ENCODE peak calls at places on chromosome 11, in five cellular contexts. One of them, this sample, is unnamed.

GRCh38 chr11:66011239-66011784 is 496 bp upstream of the CST6 start:
- DNase-seq in GM12892: no peak
- DNase-seq in GM12878: no peak
- DNase-seq in H1: no peak
- DNase-seq in K562: no peak
- DNase-seq in this sample: no peak

GRCh38 chr11:12074529-12075195 is 35.7 kb upstream of the MICAL2 start:
- DNase-seq in GM12892: no peak
- DNase-seq in GM12878: no peak
- DNase-seq in H1: no peak
- DNase-seq in K562: no peak
- DNase-seq in this sample: no peak

GRCh38 chr11:41579546-41579945 is 120.1 kb upstream of the LRRC4C start:
- DNase-seq in GM12892: no peak
- DNase-seq in GM12878: no peak
- DNase-seq in H1: no peak
- DNase-seq in K562: no peak
- DNase-seq in this sample: no peak

GRCh38 chr11:11073996-11074395 is 216.1 kb upstream of the ZBED5 start:
- DNase-seq in GM12892: no peak
- DNase-seq in GM12878: no peak
- DNase-seq in H1: no peak
- DNase-seq in K562: no peak
- DNase-seq in this sample: no peak

GRCh38 chr11:64598106-64598796 is 7.2 kb downstream of the SLC22A12 start:
- DNase-seq in GM12892: no peak
- DNase-seq in GM12878: no peak
- DNase-seq in H1: no peak
- DNase-seq in K562: no peak
- DNase-seq in this sample: no peak

GRCh38 chr11:2305862-2306823 is 4.3 kb downstream of the TSPAN32 start:
- DNase-seq in GM12892: no peak
- DNase-seq in GM12878: no peak
- DNase-seq in H1: no peak
- DNase-seq in K562: no peak
- DNase-seq in this sample: no peak

GRCh38 chr11:93843906-93844305 is 6.5 kb downstream of the VSTM5 start:
- DNase-seq in GM12892: no peak
- DNase-seq in GM12878: no peak
- DNase-seq in H1: no peak
- DNase-seq in K562: no peak
- DNase-seq in this sample: no peak

GRCh38 chr11:106585061-106585460 is 433.2 kb downstream of the GUCY1A2 start:
- DNase-seq in GM12892: no peak
- DNase-seq in GM12878: no peak
- DNase-seq in H1: no peak
- DNase-seq in K562: no peak
- DNase-seq in this sample: no peak

GRCh38 chr11:64652586-64653387 is 61.8 kb downstream of the SLC22A12 start:
- DNase-seq in GM12892: peak; percentile 86
- DNase-seq in GM12878: no peak
- DNase-seq in H1: peak; percentile 99
- DNase-seq in K562: peak; percentile 88
- DNase-seq in this sample: peak; percentile 84

GRCh38 chr11:826836-827145 is 928 bp upstream of the CRACR2B start:
- DNase-seq in GM12892: no peak
- DNase-seq in GM12878: no peak
- DNase-seq in H1: no peak
- DNase-seq in K562: peak; percentile 46
- DNase-seq in this sample: no peak
- TF ChIP-seq POLR2A in GM12892: no peak
- TF ChIP-seq POLR2A in GM12878: no peak
- TF ChIP-seq POLR2A in H1: no peak
- TF ChIP-seq POLR2A in K562: no peak
- TF ChIP-seq POLR2A in this sample: no peak

GRCh38 chr11:34830035-34830434 is 86.1 kb downstream of the APIP start:
- DNase-seq in GM12892: no peak
- DNase-seq in GM12878: no peak
- DNase-seq in H1: no peak
- DNase-seq in K562: peak; percentile 44
- DNase-seq in this sample: no peak
- TF ChIP-seq TAF1 in GM12892: no peak
- TF ChIP-seq TAF1 in GM12878: no peak
- TF ChIP-seq TAF1 in H1: no peak
- TF ChIP-seq TAF1 in K562: no peak
- TF ChIP-seq TAF1 in this sample: no peak

DNA sequence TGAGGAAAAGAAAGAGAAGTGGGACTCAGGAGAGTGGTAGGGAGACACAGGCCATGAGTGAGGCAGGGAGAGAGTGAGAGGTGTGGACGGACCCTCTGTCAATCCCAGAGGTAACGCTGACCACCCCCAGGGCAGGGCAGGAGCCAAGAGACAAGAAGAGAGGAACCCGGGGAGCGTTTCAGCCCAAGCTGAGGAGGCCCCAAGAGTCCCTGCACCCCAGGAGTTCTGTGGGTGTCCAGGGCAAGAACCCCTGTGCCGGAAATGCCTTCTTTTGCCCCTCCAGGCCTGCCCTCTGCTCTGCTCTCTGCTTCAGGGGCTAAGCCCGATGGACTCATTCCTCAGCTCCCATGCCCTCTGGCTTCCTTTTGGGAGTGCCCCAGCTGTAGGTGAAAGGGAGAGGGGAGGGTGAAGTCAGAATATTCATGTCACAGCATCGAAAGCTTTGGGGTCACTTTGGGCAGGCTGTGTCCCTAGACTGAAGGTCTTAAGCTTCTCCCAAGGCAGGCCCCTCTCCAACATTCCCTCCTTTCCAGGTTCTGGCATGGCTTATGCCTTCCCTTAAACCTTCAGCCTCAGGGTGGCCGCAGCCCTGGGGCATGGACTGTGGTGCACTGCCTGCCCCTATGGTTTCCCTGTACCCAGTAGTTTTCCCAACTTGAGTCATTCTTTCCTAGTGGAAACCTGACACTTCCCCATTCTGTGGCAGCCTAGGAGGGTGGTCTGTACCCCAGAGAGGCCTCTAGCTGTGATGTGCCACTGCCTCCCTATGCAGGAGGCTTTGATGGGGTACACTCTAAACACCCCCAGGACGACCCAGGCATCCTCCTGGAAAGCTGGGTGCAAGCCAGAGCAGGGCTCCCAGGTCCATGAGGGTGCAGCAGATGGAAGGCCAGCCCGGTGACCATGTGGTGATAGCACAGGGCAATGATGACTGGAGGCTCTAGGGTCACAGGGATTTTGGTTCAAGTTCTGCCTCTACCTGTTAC is 27.1 kb downstream of the MYEOV start:
- DNase-seq in GM12892: no peak
- DNase-seq in GM12878: no peak
- DNase-seq in H1: no peak
- DNase-seq in K562: no peak
- DNase-seq in this sample: no peak
- TF ChIP-seq POLR2A in GM12892: no peak
- TF ChIP-seq POLR2A in GM12878: no peak
- TF ChIP-seq POLR2A in H1: no peak
- TF ChIP-seq POLR2A in K562: no peak
- TF ChIP-seq POLR2A in this sample: no peak

GRCh38 chr11:116855413-116855812 is 18.0 kb upstream of the APOA1 start:
- DNase-seq in GM12892: no peak
- DNase-seq in GM12878: no peak
- DNase-seq in H1: no peak
- DNase-seq in K562: no peak
- DNase-seq in this sample: no peak

GRCh38 chr11:116851631-116852030 is 14.2 kb upstream of the APOA1 start:
- DNase-seq in GM12892: no peak
- DNase-seq in GM12878: no peak
- DNase-seq in H1: no peak
- DNase-seq in K562: no peak
- DNase-seq in this sample: no peak

GRCh38 chr11:116856423-116856822 is 19.0 kb upstream of the APOA1 start:
- DNase-seq in GM12892: no peak
- DNase-seq in GM12878: no peak
- DNase-seq in H1: no peak
- DNase-seq in K562: no peak
- DNase-seq in this sample: no peak

GRCh38 chr11:116852261-116853125 is 15.1 kb upstream of the APOA1 start:
- DNase-seq in GM12892: no peak
- DNase-seq in GM12878: no peak
- DNase-seq in H1: no peak
- DNase-seq in K562: no peak
- DNase-seq in this sample: no peak

DNA sequence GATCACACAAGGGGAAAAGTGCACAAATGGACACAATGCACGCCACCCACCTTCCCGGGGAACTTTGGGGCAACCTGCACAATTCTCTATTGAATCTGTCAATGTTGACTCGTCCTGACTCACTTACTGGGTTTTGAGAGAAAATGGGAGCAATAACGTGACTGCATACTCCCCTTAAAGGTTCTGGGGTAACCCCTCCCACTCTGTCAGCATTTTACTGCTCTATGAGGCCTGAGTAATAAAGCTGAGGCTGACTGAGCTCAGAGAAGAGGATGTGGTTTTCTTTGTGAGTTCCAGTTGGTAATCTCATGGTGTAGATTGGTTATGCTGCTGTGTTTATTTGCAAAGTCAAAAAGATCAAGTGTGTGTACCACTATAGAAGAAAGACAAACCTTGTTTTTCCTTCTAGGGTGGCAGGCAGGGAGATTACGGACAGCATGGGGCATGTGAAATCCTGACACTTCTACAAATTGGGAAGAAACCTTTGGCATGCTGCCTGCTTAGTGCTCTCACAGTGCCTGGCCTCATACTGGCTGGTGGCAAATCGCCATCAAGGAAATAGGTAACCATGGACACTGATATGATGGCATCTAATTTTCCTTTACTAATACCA is 16.1 kb upstream of the APOA1 start:
- DNase-seq in GM12892: peak; percentile 58
- DNase-seq in GM12878: peak; percentile 90
- DNase-seq in H1: no peak
- DNase-seq in K562: no peak
- DNase-seq in this sample: peak; percentile 73
- TF ChIP-seq TAF1 in GM12892: no peak
- TF ChIP-seq TAF1 in GM12878: no peak
- TF ChIP-seq TAF1 in H1: no peak
- TF ChIP-seq TAF1 in K562: no peak
- TF ChIP-seq TAF1 in this sample: no peak

GRCh38 chr11:67631427-67631826 is 1.7 kb upstream of the NUDT8 start:
- DNase-seq in GM12892: peak; percentile 13
- DNase-seq in GM12878: no peak
- DNase-seq in H1: no peak
- DNase-seq in K562: no peak
- DNase-seq in this sample: no peak

GRCh38 chr11:67631853-67632174 is 2.1 kb upstream of the NUDT8 start:
- DNase-seq in GM12892: no peak
- DNase-seq in GM12878: no peak
- DNase-seq in H1: no peak
- DNase-seq in K562: no peak
- DNase-seq in this sample: no peak

GRCh38 chr11:67629386-67630229 is at the start of gene NUDT8:
- DNase-seq in GM12892: peak; percentile 88
- DNase-seq in GM12878: peak; percentile 51
- DNase-seq in H1: peak; percentile 97
- DNase-seq in K562: peak; percentile 81
- DNase-seq in this sample: peak; percentile 88

GRCh38 chr11:67630943-67631331 is 1.2 kb upstream of the NUDT8 start:
- DNase-seq in GM12892: peak; percentile 17
- DNase-seq in GM12878: no peak
- DNase-seq in H1: no peak
- DNase-seq in K562: no peak
- DNase-seq in this sample: no peak

DNA sequence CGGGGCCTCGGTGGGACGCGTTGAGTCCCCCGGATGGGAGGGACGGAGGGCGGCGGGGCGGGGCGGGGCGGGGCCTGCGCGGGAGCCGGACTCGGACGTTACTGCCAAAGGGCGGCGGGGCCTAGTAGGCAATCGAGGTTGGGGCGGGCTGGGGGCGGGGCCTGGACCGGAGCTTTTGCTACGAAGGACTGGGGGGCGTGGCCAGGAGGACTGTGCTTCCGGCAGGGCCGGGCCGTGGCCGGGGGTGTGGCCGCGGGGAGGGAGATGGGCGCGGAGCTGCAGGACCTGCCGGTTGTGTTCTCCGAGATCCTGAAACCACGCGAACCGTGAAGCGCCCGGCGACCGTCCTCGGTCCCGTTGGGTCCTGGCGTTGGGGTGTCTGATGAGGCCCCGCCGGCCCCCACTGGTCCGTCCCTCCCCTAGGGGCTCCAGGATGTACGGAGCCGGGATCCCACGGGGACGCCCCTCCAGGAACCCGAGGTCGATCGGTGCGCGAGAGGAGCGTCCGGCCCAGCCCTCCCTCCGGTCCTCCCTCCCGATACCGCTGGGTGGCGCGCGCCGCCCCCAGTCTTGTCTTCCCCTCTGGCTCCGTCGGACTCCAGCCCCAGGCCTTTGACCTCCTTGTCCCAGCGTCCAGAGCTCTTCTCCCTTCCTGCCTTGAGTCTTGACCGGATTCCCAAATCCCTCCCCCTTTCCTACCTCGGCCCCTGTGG is 649 bp upstream of the NUDT8 start:
- DNase-seq in GM12892: peak; percentile 96
- DNase-seq in GM12878: peak; percentile 75
- DNase-seq in H1: peak; percentile 98
- DNase-seq in K562: peak; percentile 98
- DNase-seq in this sample: peak; percentile 99
- TF ChIP-seq POLR2A in GM12892: peak; percentile 73
- TF ChIP-seq POLR2A in GM12878: peak; percentile 82
- TF ChIP-seq POLR2A in H1: peak; percentile 91
- TF ChIP-seq POLR2A in K562: peak; percentile 86
- TF ChIP-seq POLR2A in this sample: no peak

GRCh38 chr11:36062796-36063380 is 119.0 kb downstream of the LDLRAD3 start:
- DNase-seq in GM12892: no peak
- DNase-seq in GM12878: no peak
- DNase-seq in H1: no peak
- DNase-seq in K562: no peak
- DNase-seq in this sample: no peak
- TF ChIP-seq TAF1 in GM12892: no peak
- TF ChIP-seq TAF1 in GM12878: no peak
- TF ChIP-seq TAF1 in H1: no peak
- TF ChIP-seq TAF1 in K562: no peak
- TF ChIP-seq TAF1 in this sample: no peak